ENCODE peak calls at places on chromosomes 2 and 18, in five cellular contexts. A is posterior vena cava, R is hippocampal formation, B is dorsolateral prefrontal cortex, O is OCI-LY7. Q is an unnamed sample.
A peak's percentile ranks its signal among the peaks of the same experiment; 100 is the strongest.

GRCh38 chr2:107932483-107932882 is 53.8 kb upstream of the SLC5A7 start:
- DNase-seq in B (no peak), O (no peak), R (no peak), A (no peak), Q (no peak)

GRCh38 chr2:11746807-11747459 is 501 bp downstream of the LPIN1 start:
- DNase-seq in O (peak; percentile 50), A (no peak), B (no peak), R (no peak), Q (peak; percentile 52)

GRCh38 chr18:60978338-60978737 is 354.9 kb upstream of the CDH20 start:
- DNase-seq in A (no peak), O (no peak), R (no peak), B (no peak), Q (no peak)

GRCh38 chr2:211175956-211176355 is 619.6 kb downstream of the CPS1 start:
- DNase-seq in B (no peak), R (no peak), A (no peak), O (no peak), Q (no peak)

GRCh38 chr2:10454505-10454904 is 6.4 kb upstream of the ODC1 start:
- DNase-seq in B (no peak), O (no peak), A (no peak), R (no peak), Q (no peak)

GRCh38 chr2:24435391-24436316 is 55.4 kb upstream of the NCOA1 start:
- DNase-seq in B (peak; percentile 70), A (peak; percentile 84), O (no peak), R (peak; percentile 55), Q (no peak)

GRCh38 chr2:102069311-102069974 is 73.1 kb upstream of the IL1R1 start:
- DNase-seq in A (no peak), B (no peak), O (no peak), R (no peak), Q (no peak)

GRCh38 chr18:80104364-80104779 is 4.7 kb upstream of the ADNP2 start:
- DNase-seq in B (no peak), R (no peak), O (no peak), A (peak; percentile 46), Q (no peak)

GRCh38 chr18:79400591-79401381 is 5.1 kb downstream of the NFATC1 start:
- DNase-seq in B (no peak), R (no peak), O (peak; percentile 38), A (peak; percentile 77), Q (no peak)

GRCh38 chr2:239912938-239913631 is 112.1 kb downstream of the NDUFA10 start:
- DNase-seq in R (no peak), O (no peak), B (no peak), A (peak; percentile 70), Q (no peak)

GRCh38 chr2:97714084-97714949 is 941 bp downstream of the ZAP70 start:
- DNase-seq in A (peak; percentile 73), R (no peak), B (peak; percentile 25), O (peak; percentile 16), Q (no peak)

GRCh38 chr18:25650201-25650941 is 298.4 kb upstream of the ZNF521 start:
- DNase-seq in R (no peak), O (no peak), B (no peak), A (no peak), Q (no peak)

GRCh38 chr2:240865391-240865790 is 3.2 kb upstream of the AGXT start:
- DNase-seq in A (no peak), R (no peak), B (no peak), O (no peak), Q (no peak)

GRCh38 chr2:232600053-232600773 is 33.2 kb upstream of the EFHD1 start:
- DNase-seq in O (no peak), R (no peak), A (no peak), B (no peak), Q (no peak)

GRCh38 chr2:31136732-31137131 is 1.5 kb downstream of the GALNT14 start:
- DNase-seq in R (no peak), A (no peak), B (no peak), O (peak; percentile 52), Q (no peak)

GRCh38 chr2:64679673-64680425 is 26.1 kb upstream of the SERTAD2 start:
- DNase-seq in O (no peak), A (no peak), B (no peak), R (no peak), Q (no peak)

GRCh38 chr18:3449702-3450357 is at the start of gene TGIF1:
- DNase-seq in A (peak; percentile 94), O (peak; percentile 51), B (peak; percentile 43), R (no peak), Q (peak; percentile 71)

GRCh38 chr2:25197336-25198208 is 29.2 kb upstream of the POMC start:
- DNase-seq in R (no peak), B (no peak), O (no peak), A (peak; percentile 37), Q (no peak)

GRCh38 chr2:42653908-42654445 is 85.5 kb downstream of the MTA3 start:
- DNase-seq in B (no peak), R (no peak), O (no peak), A (no peak), Q (no peak)

GRCh38 chr2:164510895-164511294 is 110.4 kb downstream of the GRB14 start:
- DNase-seq in R (no peak), B (no peak), O (no peak), A (no peak), Q (no peak)

GRCh38 chr18:9712606-9713005 is 4.5 kb downstream of the RAB31 start:
- DNase-seq in O (no peak), R (no peak), B (no peak), A (no peak), Q (peak; percentile 17)

GRCh38 chr2:133026536-133027177 is 356.7 kb upstream of the LYPD1 start:
- DNase-seq in A (no peak), B (no peak), O (no peak), R (no peak), Q (peak; percentile 15)

GRCh38 chr18:60022671-60023276 is 123.0 kb downstream of the PMAIP1 start:
- DNase-seq in B (no peak), A (no peak), O (no peak), R (no peak), Q (no peak)

GRCh38 chr2:102439065-102439695 is 16.2 kb downstream of the IL18RAP start:
- DNase-seq in A (no peak), B (no peak), O (no peak), R (no peak), Q (no peak)

GRCh38 chr2:28445448-28446258 is 50.2 kb upstream of the PLB1 start:
- DNase-seq in R (no peak), A (no peak), O (no peak), B (no peak), Q (no peak)

GRCh38 chr2:73176205-73176880 is 26.0 kb upstream of the NOTO start:
- DNase-seq in O (no peak), B (no peak), A (peak; percentile 85), R (no peak), Q (no peak)

GRCh38 chr2:200350796-200351195 is 44.3 kb downstream of the SPATS2L start:
- DNase-seq in O (no peak), A (no peak), B (no peak), R (no peak), Q (no peak)

GRCh38 chr2:128950760-128951159 is 632.1 kb upstream of the HS6ST1 start:
- DNase-seq in R (no peak), B (no peak), O (no peak), A (no peak), Q (no peak)

GRCh38 chr18:11872479-11873136 is 21.4 kb downstream of the CHMP1B start:
- DNase-seq in A (no peak), B (no peak), R (no peak), O (peak; percentile 64), Q (peak; percentile 48)

GRCh38 chr2:187842978-187843847 is 289.0 kb upstream of the TFPI start:
- DNase-seq in A (no peak), B (no peak), O (peak; percentile 45), R (peak; percentile 56), Q (peak; percentile 80)

GRCh38 chr2:5697554-5697953 is 5.4 kb downstream of the SOX11 start:
- DNase-seq in O (peak; percentile 72), A (no peak), R (no peak), B (no peak), Q (no peak)

GRCh38 chr18:33583901-33584300 is 5.9 kb downstream of the ASXL3 start:
- DNase-seq in B (no peak), O (peak; percentile 57), R (no peak), A (no peak), Q (no peak)

GRCh38 chr18:5630057-5630765 is 86.4 kb upstream of the EPB41L3 start:
- DNase-seq in O (no peak), R (peak; percentile 27), A (peak; percentile 91), B (peak; percentile 77), Q (no peak)

GRCh38 chr2:240151477-240152031 is 11.1 kb upstream of the OTOS start:
- DNase-seq in A (no peak), O (no peak), R (no peak), B (no peak), Q (no peak)

GRCh38 chr2:143903172-143903856 is 616.6 kb downstream of the ZEB2 start:
- DNase-seq in A (no peak), R (no peak), B (no peak), O (no peak), Q (no peak)

GRCh38 chr2:64036343-64036742 is 17.1 kb upstream of the VPS54 start:
- DNase-seq in B (no peak), A (no peak), O (no peak), R (no peak), Q (peak; percentile 69)

GRCh38 chr2:98385050-98385699 is 38.9 kb downstream of the CNGA3 start:
- DNase-seq in R (peak; percentile 75), O (peak; percentile 77), A (peak; percentile 93), B (peak; percentile 83), Q (peak; percentile 86)

GRCh38 chr2:239852272-239852671 is 172.9 kb downstream of the NDUFA10 start:
- DNase-seq in A (peak; percentile 46), B (no peak), O (no peak), R (no peak), Q (no peak)

GRCh38 chr2:26222976-26223375 is 21.5 kb downstream of the HADHA start:
- DNase-seq in R (no peak), B (no peak), O (no peak), A (no peak), Q (no peak)

GRCh38 chr2:5315512-5315911 is 376.7 kb upstream of the SOX11 start:
- DNase-seq in R (no peak), O (no peak), B (no peak), A (no peak), Q (no peak)

Q was measured in Kasumi-1.